ENCODE peak calls at places on chromosomes 7 and 10, in nine cellular contexts. U is heart left ventricle, C is endodermal cell, J is dorsolateral prefrontal cortex, I is tibial artery, M is choroid plexus epithelial cell, B is hepatocyte, G is uterus, X is GM12864. O is an unnamed sample.

GRCh38 chr7:10128748-10129147 is 844.9 kb upstream of the PHF14 start:
- DNase-seq in U (no peak), C (peak), J (peak), I (no peak), M (peak), B (peak), G (no peak), X (no peak), O (no peak)

GRCh38 chr7:150953061-150953997 is 24.8 kb downstream of the KCNH2 start:
- DNase-seq in U (no peak), C (no peak), J (no peak), I (no peak), M (no peak), B (no peak), G (no peak), X (no peak), O (no peak)

GRCh38 chr10:126375926-126376554 is 12.2 kb downstream of the ADAM12 start:
- DNase-seq in U (no peak), C (no peak), J (no peak), I (no peak), M (no peak), B (no peak), G (no peak), X (no peak), O (no peak)

GRCh38 chr7:127819975-127820778 is 168.2 kb downstream of the SND1 start:
- DNase-seq in U (no peak), C (no peak), J (no peak), I (no peak), M (peak), B (peak), G (no peak), X (no peak), O (peak)

GRCh38 chr7:128796325-128796724 is 4.6 kb downstream of the CCDC136 start:
- DNase-seq in U (no peak), C (no peak), J (no peak), I (no peak), M (peak), B (no peak), G (no peak), X (no peak), O (peak)

GRCh38 chr10:3067045-3067858 is at the start of gene PFKP:
- DNase-seq in U (peak), C (peak), J (no peak), I (peak), M (no peak), B (peak), G (peak), X (no peak), O (no peak)

GRCh38 chr10:86673827-86674581 is 5.7 kb downstream of the LDB3 start:
- DNase-seq in U (peak), C (peak), J (no peak), I (peak), M (no peak), B (no peak), G (no peak), X (no peak), O (no peak)

GRCh38 chr7:108716783-108717182 is 147.1 kb downstream of the DNAJB9 start:
- DNase-seq in U (no peak), C (no peak), J (no peak), I (no peak), M (peak), B (no peak), G (no peak), X (no peak), O (peak)

GRCh38 chr10:103692421-103693069 is 162.8 kb downstream of the SH3PXD2A start:
- DNase-seq in U (no peak), C (peak), J (no peak), I (no peak), M (no peak), B (no peak), G (no peak), X (peak), O (no peak)

GRCh38 chr10:103695584-103696005 is 159.8 kb downstream of the SH3PXD2A start:
- DNase-seq in U (no peak), C (no peak), J (no peak), I (peak), M (peak), B (no peak), G (peak), X (no peak), O (peak)

GRCh38 chr10:58384095-58384494 is 1.1 kb upstream of the TFAM start:
- DNase-seq in U (no peak), C (no peak), J (no peak), I (no peak), M (peak), B (no peak), G (no peak), X (peak), O (no peak)

GRCh38 chr7:15041226-15041625 is 138.7 kb upstream of the DGKB start:
- DNase-seq in U (no peak), C (no peak), J (no peak), I (no peak), M (peak), B (no peak), G (no peak), X (no peak), O (no peak)

GRCh38 chr10:69475433-69475830 is 24.2 kb downstream of the TSPAN15 start:
- DNase-seq in U (no peak), C (no peak), J (no peak), I (no peak), M (no peak), B (no peak), G (no peak), X (no peak), O (peak)

GRCh38 chr7:128915841-128916642 is 5.5 kb upstream of the KCP start:
- DNase-seq in U (no peak), C (peak), J (no peak), I (peak), M (no peak), B (no peak), G (no peak), X (no peak), O (no peak)

GRCh38 chr7:155533120-155533826 is 13.1 kb downstream of the CNPY1 start:
- DNase-seq in U (no peak), C (peak), J (no peak), I (no peak), M (peak), B (no peak), G (no peak), X (no peak), O (no peak)

GRCh38 chr10:49446031-49446430 is 50.1 kb upstream of the DRGX start:
- DNase-seq in U (no peak), C (no peak), J (no peak), I (no peak), M (peak), B (no peak), G (no peak), X (no peak), O (peak)

GRCh38 chr7:103469095-103469948 is 23.3 kb upstream of the SLC26A5 start:
- DNase-seq in U (no peak), C (no peak), J (no peak), I (no peak), M (no peak), B (no peak), G (no peak), X (no peak), O (no peak)

GRCh38 chr7:6558837-6559236 is 7.6 kb upstream of the GRID2IP start:
- DNase-seq in U (no peak), C (peak), J (no peak), I (no peak), M (peak), B (peak), G (no peak), X (no peak), O (peak)

GRCh38 chr7:103499976-103500375 is 54.0 kb upstream of the SLC26A5 start:
- DNase-seq in U (no peak), C (no peak), J (no peak), I (no peak), M (peak), B (no peak), G (no peak), X (no peak), O (no peak)

GRCh38 chr10:80382989-80383388 is 25.4 kb upstream of the PRXL2A start:
- DNase-seq in U (peak), C (peak), J (no peak), I (no peak), M (peak), B (peak), G (peak), X (peak), O (peak)

GRCh38 chr7:159084069-159084801 is 60.4 kb downstream of the VIPR2 start:
- DNase-seq in U (no peak), C (peak), J (no peak), I (peak), M (no peak), B (no peak), G (no peak), X (no peak), O (no peak)

GRCh38 chr7:121002-121401 is 71.4 kb upstream of the FAM20C start:
- DNase-seq in U (no peak), C (no peak), J (no peak), I (peak), M (no peak), B (no peak), G (no peak), X (no peak), O (no peak)

GRCh38 chr7:31692451-31692850 is 5.4 kb downstream of the PPP1R17 start:
- DNase-seq in U (no peak), C (no peak), J (no peak), I (no peak), M (no peak), B (no peak), G (no peak), X (no peak), O (no peak)

GRCh38 chr7:55965805-55966421 is 1.5 kb downstream of the NIPSNAP2 start:
- DNase-seq in U (peak), C (no peak), J (no peak), I (no peak), M (no peak), B (no peak), G (no peak), X (no peak), O (peak)
- H3K4me3 ChIP-seq in U (peak), C (peak), J (peak), I (no peak), M (no peak), B (no peak), G (no peak), X (no peak), O (peak)

GRCh38 chr7:3691478-3692151 is 390.6 kb downstream of the SDK1 start:
- DNase-seq in U (no peak), C (no peak), J (no peak), I (no peak), M (no peak), B (no peak), G (no peak), X (no peak), O (no peak)

GRCh38 chr7:3696113-3696512 is 395.1 kb downstream of the SDK1 start:
- DNase-seq in U (no peak), C (no peak), J (no peak), I (no peak), M (no peak), B (no peak), G (no peak), X (no peak), O (no peak)

GRCh38 chr7:3697472-3697871 is 396.4 kb downstream of the SDK1 start:
- DNase-seq in U (no peak), C (no peak), J (no peak), I (no peak), M (no peak), B (no peak), G (no peak), X (no peak), O (no peak)

DNA sequence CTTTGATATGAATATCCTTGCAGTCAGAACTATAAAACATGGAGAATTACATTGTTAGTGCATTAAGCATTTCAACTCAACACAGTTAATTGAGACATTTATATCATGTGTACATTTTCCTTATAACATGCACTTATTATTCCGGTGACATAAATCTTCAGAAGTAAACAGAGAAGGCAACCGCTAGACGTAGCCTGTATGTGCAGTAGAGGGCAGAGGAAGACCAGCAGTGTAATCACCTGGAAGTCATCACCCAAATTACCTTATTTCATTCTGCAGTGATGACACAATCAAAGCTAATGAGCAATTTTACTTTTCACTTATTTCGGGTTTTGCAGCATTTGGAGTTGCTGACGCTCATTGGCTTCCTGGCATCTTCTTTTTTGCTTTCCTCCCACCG is 394.6 kb downstream of the SDK1 start:
- DNase-seq in U (no peak), C (no peak), J (no peak), I (no peak), M (peak), B (no peak), G (no peak), X (no peak), O (no peak)
- TF ChIP-seq CTCF in U (no peak), C (no peak), J (peak), I (no peak), M (peak), B (no peak), G (no peak), X (no peak), O (no peak)

DNA sequence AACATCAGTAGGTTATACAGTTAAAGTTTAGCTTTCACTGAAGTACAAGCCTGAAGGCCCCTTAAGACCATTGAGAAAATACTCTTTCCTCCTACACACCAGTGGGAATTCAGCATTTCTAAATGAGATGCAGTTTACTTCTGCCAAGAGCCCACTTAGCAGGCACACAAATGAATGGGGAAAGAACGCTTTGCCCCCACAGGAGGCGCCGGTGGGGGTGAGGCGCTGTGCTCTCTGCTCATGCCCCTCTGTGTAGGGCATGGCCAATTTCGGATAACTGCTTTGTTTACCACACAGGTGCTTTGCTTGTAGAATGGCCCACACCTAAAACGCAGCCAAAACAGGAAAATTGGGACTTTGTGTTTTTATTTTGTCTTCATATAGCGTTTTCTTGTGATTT is 15.9 kb upstream of the LAT2 start:
- DNase-seq in U (no peak), C (no peak), J (no peak), I (peak), M (no peak), B (no peak), G (no peak), X (no peak), O (no peak)
- H3K4me3 ChIP-seq in U (no peak), C (no peak), J (no peak), I (no peak), M (no peak), B (no peak), G (no peak), X (no peak), O (no peak)

DNA sequence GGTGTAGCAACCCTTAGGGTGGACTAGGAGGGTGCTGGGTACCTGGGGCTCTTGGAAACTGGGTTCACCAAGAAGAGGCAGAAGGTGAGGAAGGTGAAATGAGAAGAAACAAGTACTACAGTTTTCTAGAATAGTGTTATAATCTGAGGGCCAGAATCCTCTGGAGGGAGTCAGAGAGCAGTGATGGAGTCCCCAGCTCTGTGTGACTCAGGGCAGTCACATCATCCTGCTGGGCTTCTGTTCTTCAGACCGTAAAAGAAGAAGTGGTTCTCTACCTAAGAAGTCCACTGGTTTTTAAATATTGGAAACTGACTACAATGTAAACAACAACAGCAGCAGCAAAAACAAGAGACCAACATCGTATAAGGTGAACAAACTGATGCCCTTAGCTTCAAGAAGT is 197.3 kb downstream of the PRPF18 start:
- DNase-seq in U (no peak), C (peak), J (no peak), I (no peak), M (peak), B (peak), G (no peak), X (peak), O (no peak)
- TF ChIP-seq CTCF in U (peak), C (peak), J (no peak), I (no peak), M (peak), B (peak), G (no peak), X (peak), O (peak)

DNA sequence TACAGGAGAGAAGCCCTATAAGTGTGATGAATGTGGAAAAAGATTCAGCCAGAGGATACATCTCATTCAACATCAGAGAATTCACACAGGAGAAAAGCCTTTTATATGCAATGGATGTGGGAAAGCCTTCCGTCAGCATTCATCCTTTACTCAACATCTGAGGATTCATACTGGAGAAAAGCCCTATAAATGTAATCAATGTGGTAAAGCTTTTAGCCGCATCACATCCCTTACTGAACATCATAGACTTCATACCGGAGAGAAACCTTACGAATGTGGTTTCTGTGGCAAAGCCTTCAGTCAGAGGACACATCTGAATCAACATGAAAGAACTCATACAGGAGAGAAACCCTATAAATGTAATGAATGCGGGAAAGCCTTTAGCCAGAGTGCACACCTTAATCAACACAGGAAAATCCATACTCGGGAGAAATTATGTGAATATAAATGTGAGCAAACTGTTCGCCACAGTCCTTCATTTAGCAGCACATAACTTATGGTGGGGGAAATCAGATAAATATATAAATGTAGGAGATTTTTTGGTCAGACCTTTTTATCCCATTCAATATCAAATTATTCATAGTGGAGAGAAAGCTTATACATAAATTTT is 12.1 kb upstream of the MRPS17 start:
- DNase-seq in U (no peak), C (no peak), J (no peak), I (no peak), M (no peak), B (no peak), G (no peak), X (no peak), O (no peak)
- H3K4me3 ChIP-seq in U (no peak), C (no peak), J (no peak), I (no peak), M (no peak), B (no peak), G (no peak), X (no peak), O (no peak)

DNA sequence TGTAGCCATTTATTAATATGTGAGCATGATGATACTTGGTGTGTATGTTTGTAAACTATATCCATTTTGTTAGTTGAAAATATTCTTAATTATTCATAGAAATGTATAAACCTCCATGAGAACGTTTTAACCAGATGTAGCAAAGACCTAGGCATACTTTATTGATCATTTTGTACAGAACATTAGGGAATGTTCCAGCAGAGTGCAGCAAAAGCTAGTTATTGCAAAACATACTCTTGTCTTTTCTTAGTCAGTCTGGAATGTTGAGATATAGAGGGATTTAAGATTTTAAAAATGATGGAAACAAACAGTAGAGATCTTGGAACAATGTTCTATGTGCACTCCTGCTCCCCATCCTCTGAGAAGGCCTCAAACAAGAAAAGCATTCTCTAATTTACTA is 292.0 kb downstream of the BBS9 start:
- DNase-seq in U (no peak), C (no peak), J (no peak), I (no peak), M (peak), B (no peak), G (no peak), X (no peak), O (peak)
- TF ChIP-seq CTCF in U (no peak), C (no peak), J (no peak), I (no peak), M (peak), B (peak), G (no peak), X (no peak), O (peak)

GRCh38 chr10:123018531-123018930 is 9.7 kb downstream of the ACADSB start:
- DNase-seq in U (no peak), C (no peak), J (no peak), I (no peak), M (no peak), B (no peak), G (no peak), X (no peak), O (no peak)
- H3K4me3 ChIP-seq in U (no peak), C (no peak), J (no peak), I (no peak), M (no peak), B (no peak), G (no peak), X (no peak), O (no peak)

GRCh38 chr7:87151002-87151505 is 1.2 kb upstream of the DMTF1 start:
- DNase-seq in U (no peak), C (no peak), J (no peak), I (no peak), M (no peak), B (no peak), G (no peak), X (no peak), O (no peak)
- TF ChIP-seq CTCF in U (no peak), C (no peak), J (no peak), I (no peak), M (no peak), B (no peak), G (no peak), X (no peak), O (no peak)